ENCODE peak calls at places on chromosomes 3 and 15, in seven cellular contexts. Z, W, S, N, J, F and L are unnamed samples.

GRCh38 chr15:91855684-91856553 is 2.4 kb downstream of the SLCO3A1 start:
- DNase-seq in N (peak; percentile 79), J (no peak), W (no peak), S (peak; percentile 43), Z (peak; percentile 64), F (peak; percentile 4), L (no peak)

GRCh38 chr15:71841563-71841962 is 31.2 kb downstream of the NR2E3 start:
- DNase-seq in W (no peak), F (no peak), J (no peak), S (no peak), N (no peak), Z (no peak), L (no peak)

GRCh38 chr15:48695088-48695834 is 49.8 kb upstream of the FBN1 start:
- DNase-seq in N (peak; percentile 78), F (peak; percentile 93), Z (peak; percentile 82), J (no peak), W (peak; percentile 86), S (peak; percentile 65), L (peak; percentile 95)

GRCh38 chr15:96285306-96285705 is 45.2 kb upstream of the NR2F2 start:
- DNase-seq in W (peak; percentile 100), F (peak; percentile 98), S (no peak), J (peak; percentile 48), N (no peak), Z (no peak), L (peak; percentile 77)

GRCh38 chr3:72482589-72483249 is 365.5 kb downstream of the SHQ1 start:
- DNase-seq in S (peak; percentile 80), W (peak; percentile 82), N (peak; percentile 70), F (peak; percentile 91), J (peak; percentile 46), Z (peak; percentile 74), L (peak; percentile 78)

GRCh38 chr15:76363251-76363650 is 26.7 kb downstream of the ISL2 start:
- DNase-seq in S (peak; percentile 29), F (no peak), W (no peak), N (no peak), J (no peak), Z (no peak), L (no peak)

GRCh38 chr15:70627734-70628541 is 135.4 kb downstream of the UACA start:
- DNase-seq in S (no peak), W (peak; percentile 86), F (peak; percentile 49), J (no peak), Z (no peak), N (no peak), L (peak; percentile 66)

GRCh38 chr15:42494998-42495360 is 455 bp upstream of the SNAP23 start:
- DNase-seq in J (peak; percentile 75), Z (peak; percentile 76), S (peak; percentile 49), N (peak; percentile 67), F (peak; percentile 67), W (peak; percentile 63), L (peak; percentile 87)

GRCh38 chr3:98812851-98813374 is 49.8 kb downstream of the ST3GAL6 start:
- DNase-seq in F (peak; percentile 50), J (no peak), Z (peak; percentile 71), N (peak; percentile 56), S (peak; percentile 55), W (peak; percentile 72), L (peak; percentile 70)

GRCh38 chr15:85443593-85444328 is 63.4 kb downstream of the AKAP13 start:
- DNase-seq in N (peak; percentile 88), J (no peak), Z (peak; percentile 96), S (peak; percentile 88), W (peak; percentile 70), F (peak; percentile 8), L (peak; percentile 24)
- H3K4me3 ChIP-seq in N (no peak overlapping the region), J (no peak overlapping the region), Z (no peak overlapping the region), S (peak overlapping the region; percentile 12), W (no peak overlapping the region), F (no peak overlapping the region), L (no peak overlapping the region)

GRCh38 chr15:29114277-29115092 is 155.1 kb downstream of the NSMCE3 start:
- DNase-seq in N (no peak), W (no peak), S (no peak), J (no peak), Z (no peak), F (no peak), L (no peak)

GRCh38 chr15:29116970-29117700 is 152.5 kb downstream of the NSMCE3 start:
- DNase-seq in J (no peak), S (no peak), W (no peak), N (no peak), F (no peak), Z (no peak), L (no peak)

GRCh38 chr15:29113336-29114276 is 156.0 kb downstream of the NSMCE3 start:
- DNase-seq in F (no peak), N (no peak), Z (no peak), W (no peak), J (no peak), S (peak; percentile 9), L (no peak)

GRCh38 chr15:29117778-29118177 is 151.8 kb downstream of the NSMCE3 start:
- DNase-seq in J (no peak), N (no peak), Z (no peak), S (no peak), F (no peak), W (no peak), L (no peak)

DNA sequence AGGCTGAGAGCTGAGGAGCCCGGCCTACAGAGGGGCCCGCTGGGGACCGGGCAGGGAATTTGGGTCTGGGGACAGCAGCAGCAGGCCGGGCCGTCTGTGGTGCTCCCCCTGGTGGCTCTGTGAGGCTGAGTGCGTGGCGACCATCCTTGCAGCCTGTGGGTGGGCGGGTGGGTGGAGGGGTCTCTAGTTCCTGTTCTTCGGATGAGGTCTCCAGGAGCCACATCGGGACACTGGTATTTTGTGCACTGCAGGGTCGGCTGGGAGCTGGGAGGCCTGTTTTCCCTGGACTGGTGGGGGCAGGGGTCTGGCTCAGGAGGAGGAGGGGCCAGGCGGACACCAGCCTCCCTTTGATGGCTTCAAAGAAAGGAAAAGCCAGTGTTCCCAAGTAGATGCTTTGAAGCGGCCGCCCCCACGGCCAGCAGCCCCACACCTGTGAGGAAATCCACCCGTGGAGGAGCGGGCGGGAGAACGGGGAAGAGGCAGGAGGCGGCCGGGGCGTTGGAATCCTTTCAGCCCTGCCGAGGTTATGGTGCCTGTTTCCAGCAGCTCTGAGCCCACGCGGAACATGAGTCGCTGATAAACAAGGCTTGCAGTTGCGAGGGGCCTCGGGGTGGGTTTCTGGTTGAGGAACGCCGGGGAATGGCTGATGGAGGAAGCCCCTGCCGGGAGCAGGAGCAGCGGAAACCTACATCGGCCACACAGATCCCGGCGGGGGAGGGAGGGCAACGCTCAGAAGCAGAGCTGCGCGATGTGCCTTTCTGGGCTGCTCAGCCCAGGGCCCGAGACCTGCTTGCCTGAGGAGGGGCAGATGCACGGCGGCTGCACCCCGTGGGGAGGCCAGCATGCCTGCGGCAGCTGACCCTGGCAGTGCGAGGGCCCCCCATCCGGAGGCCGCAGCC is 154.3 kb downstream of the NSMCE3 start:
- DNase-seq in N (no peak), W (peak; percentile 41), F (no peak), Z (no peak), J (no peak), S (no peak), L (no peak)
- TF ChIP-seq CTCF in N (peak; percentile 29), W (peak; percentile 59), F (peak; percentile 16), Z (peak; percentile 42), J (peak; percentile 37), S (peak; percentile 29), L (no peak)

GRCh38 chr3:64239841-64240240 is 14.6 kb upstream of the PRICKLE2 start:
- DNase-seq in W (no peak), N (no peak), F (no peak), J (no peak), S (no peak), Z (no peak), L (no peak)

GRCh38 chr3:64237083-64237482 is 11.8 kb upstream of the PRICKLE2 start:
- DNase-seq in S (no peak), W (no peak), N (no peak), Z (no peak), F (no peak), J (no peak), L (no peak)

GRCh38 chr3:64240959-64241358 is 15.7 kb upstream of the PRICKLE2 start:
- DNase-seq in F (no peak), S (no peak), J (no peak), N (no peak), W (no peak), Z (no peak), L (no peak)

GRCh38 chr3:64240445-64240844 is 15.2 kb upstream of the PRICKLE2 start:
- DNase-seq in S (no peak), W (peak; percentile 64), Z (no peak), J (no peak), N (no peak), F (peak; percentile 29), L (no peak)

GRCh38 chr3:64238971-64239667 is 13.9 kb upstream of the PRICKLE2 start:
- DNase-seq in S (peak; percentile 45), J (peak; percentile 25), N (peak; percentile 87), Z (peak; percentile 79), W (peak; percentile 98), F (peak; percentile 93), L (peak; percentile 92)
- H3K4me3 ChIP-seq in S (no peak overlapping the region), J (no peak overlapping the region), N (no peak overlapping the region), Z (no peak overlapping the region), W (peak overlapping the region; percentile 6), F (no peak overlapping the region), L (no peak overlapping the region)

DNA sequence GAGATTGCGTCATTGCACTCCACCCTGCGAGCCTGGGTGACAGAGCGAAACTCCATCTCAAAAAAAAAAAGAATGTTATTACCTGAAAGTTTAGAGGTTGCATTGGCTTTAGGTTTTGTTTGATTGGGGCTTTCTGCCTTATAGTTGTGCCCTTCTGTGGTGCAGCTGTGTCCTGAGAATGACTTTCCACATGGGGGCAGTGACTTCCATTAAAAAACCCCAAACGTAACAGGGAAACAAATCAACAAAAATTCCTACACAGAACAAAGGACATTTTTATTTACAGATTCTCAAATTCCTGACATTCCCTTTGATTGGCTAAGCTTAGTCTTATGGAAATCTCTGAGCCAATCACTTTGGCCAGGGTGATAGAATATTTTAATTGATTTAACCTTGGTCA is 154.1 kb upstream of the GPR149 start:
- DNase-seq in F (no peak), S (peak; percentile 7), J (no peak), W (no peak), Z (no peak), N (no peak), L (no peak)
- TF ChIP-seq CTCF in F (no peak), S (no peak), J (no peak), W (no peak), Z (no peak), N (no peak), L (no peak)

DNA sequence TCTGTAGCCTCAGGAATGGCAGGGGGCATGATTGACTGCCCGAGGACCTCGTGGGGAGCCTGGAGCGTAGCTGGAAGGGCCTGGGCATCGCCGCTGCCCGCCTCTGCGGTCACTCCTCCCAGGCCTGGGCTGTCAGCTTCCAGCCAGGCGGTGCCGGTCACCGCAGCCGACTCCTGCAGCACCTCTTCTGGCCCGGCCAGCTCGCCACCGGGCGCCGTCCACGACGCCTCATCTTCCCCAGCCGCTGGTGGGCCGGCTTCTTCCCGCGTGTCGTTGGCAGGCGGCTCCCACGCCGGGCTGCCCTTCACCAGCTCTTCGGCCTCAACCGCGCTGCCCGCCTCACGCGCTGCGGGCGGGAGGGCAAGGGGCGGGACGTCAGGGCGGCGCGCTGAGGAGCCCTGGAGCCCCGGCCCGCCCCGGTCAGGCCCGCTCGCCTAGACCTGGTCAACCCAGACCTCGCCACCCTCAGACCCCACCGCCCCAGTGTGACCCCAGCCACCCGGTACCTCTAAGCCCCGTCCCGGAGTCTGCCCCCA is 1.0 kb downstream of the CSPG5 start:
- DNase-seq in W (no peak), S (no peak), J (no peak), Z (no peak), F (no peak), N (no peak), L (no peak)
- H3K4me3 ChIP-seq in W (peak overlapping the region; percentile 43), S (peak overlapping the region; percentile 33), J (peak overlapping the region; percentile 63), Z (peak overlapping the region; percentile 45), F (peak overlapping the region; percentile 33), N (peak overlapping the region; percentile 37), L (peak overlapping the region; percentile 45)

GRCh38 chr3:12947504-12948369 is 106.4 kb upstream of the RPL32 start:
- DNase-seq in J (peak; percentile 42), Z (peak; percentile 68), W (peak; percentile 85), N (peak; percentile 86), S (peak; percentile 70), F (peak; percentile 64), L (peak; percentile 68)
- TF ChIP-seq CTCF in J (no peak), Z (peak; percentile 4), W (peak; percentile 19), N (peak; percentile 7), S (no peak), F (peak; percentile 9), L (peak; percentile 28)